ENCODE peak calls at places on chromosomes 12 and 14, in four cellular contexts. L, Z, D and U are unnamed samples.

GRCh38 chr12:64796205-64796845 is 28.1 kb upstream of the TBC1D30 start:
- DNase-seq in Z (peak), D (no peak), L (peak), U (peak)

GRCh38 chr12:12562016-12562483 is 613 bp downstream of the DUSP16 start:
- DNase-seq in L (no peak), D (no peak), Z (no peak), U (peak)

GRCh38 chr14:32593290-32593942 is 264.3 kb downstream of the AKAP6 start:
- DNase-seq in D (no peak), Z (no peak), L (no peak), U (no peak)

GRCh38 chr12:56267443-56268071 is 815 bp downstream of the COQ10A start:
- DNase-seq in D (no peak), Z (no peak), L (peak), U (no peak)

GRCh38 chr14:28756896-28757570 is 9.6 kb upstream of the FOXG1 start:
- DNase-seq in D (no peak), L (peak), Z (no peak), U (no peak)

GRCh38 chr12:44295958-44296623 is 460.2 kb downstream of the TMEM117 start:
- DNase-seq in D (no peak), Z (no peak), L (peak), U (no peak)

GRCh38 chr12:91887957-91888356 is 257.7 kb downstream of the BTG1 start:
- DNase-seq in D (no peak), L (no peak), Z (no peak), U (no peak)

GRCh38 chr14:52439476-52439875 is 112.8 kb downstream of the TXNDC16 start:
- DNase-seq in L (no peak), D (no peak), Z (no peak), U (no peak)

GRCh38 chr12:107801150-107801549 is 26.6 kb downstream of the ASCL4 start:
- DNase-seq in L (no peak), Z (no peak), D (no peak), U (no peak)

GRCh38 chr12:25328082-25328712 is 77.5 kb upstream of the KRAS start:
- DNase-seq in Z (no peak), D (no peak), L (peak), U (no peak)

GRCh38 chr14:21894003-21894897 is 220.6 kb upstream of the OR4E1 start:
- DNase-seq in D (no peak), L (no peak), Z (no peak), U (peak)

GRCh38 chr12:128980623-128981022 is 127.3 kb downstream of the GLT1D1 start:
- DNase-seq in D (no peak), Z (no peak), L (no peak), U (no peak)

GRCh38 chr12:122020795-122021192 is 890 bp upstream of the BCL7A start:
- DNase-seq in D (no peak), L (no peak), Z (no peak), U (no peak)

GRCh38 chr12:53735-54095 is 12.9 kb upstream of the IQSEC3 start:
- DNase-seq in L (no peak), D (no peak), Z (no peak), U (no peak)

GRCh38 chr12:82461851-82462250 is 103.5 kb downstream of the METTL25 start:
- DNase-seq in D (no peak), Z (no peak), L (no peak), U (no peak)

GRCh38 chr12:55974308-55974724 is 438 bp downstream of the RAB5B start:
- DNase-seq in Z (no peak), D (no peak), L (peak), U (peak)

GRCh38 chr14:50045039-50045711 is 71.2 kb downstream of the VCPKMT start:
- DNase-seq in Z (no peak), D (peak), L (peak), U (no peak)

GRCh38 chr14:45112886-45113772 is 21.2 kb downstream of the FKBP3 start:
- DNase-seq in L (peak), D (no peak), Z (no peak), U (no peak)

GRCh38 chr12:111503116-111503515 is 96.0 kb downstream of the ATXN2 start:
- DNase-seq in D (no peak), Z (no peak), L (no peak), U (no peak)

GRCh38 chr14:94893411-94894160 is 123.7 kb upstream of the GSC start:
- DNase-seq in D (no peak), Z (no peak), L (no peak), U (no peak)

GRCh38 chr14:102279282-102279681 is 25.7 kb downstream of the MOK start:
- DNase-seq in L (no peak), D (no peak), Z (no peak), U (no peak)

GRCh38 chr12:95118138-95118787 is 44.8 kb upstream of the NR2C1 start:
- DNase-seq in L (peak), Z (no peak), D (no peak), U (no peak)

GRCh38 chr14:55122441-55122986 is 6.5 kb upstream of the LGALS3 start:
- DNase-seq in D (no peak), Z (no peak), L (peak), U (no peak)

GRCh38 chr14:96072076-96072475 is 32.9 kb downstream of the C14orf132 start:
- DNase-seq in Z (no peak), D (no peak), L (no peak), U (no peak)

GRCh38 chr12:78191611-78192010 is 360.9 kb downstream of the NAV3 start:
- DNase-seq in L (no peak), Z (no peak), D (no peak), U (no peak)

GRCh38 chr12:78035913-78036658 is 205.4 kb downstream of the NAV3 start:
- DNase-seq in L (no peak), Z (no peak), D (no peak), U (no peak)

GRCh38 chr12:50365709-50366406 is 30.6 kb downstream of the FAM186A start:
- DNase-seq in D (no peak), L (no peak), Z (no peak), U (no peak)

GRCh38 chr12:39972119-39972518 is 133.8 kb downstream of the SLC2A13 start:
- DNase-seq in Z (no peak), D (no peak), L (no peak), U (no peak)

GRCh38 chr12:77746108-77746507 is 84.6 kb upstream of the NAV3 start:
- DNase-seq in L (no peak), Z (no peak), D (peak), U (no peak)

GRCh38 chr12:53927220-53928029 is 11.2 kb upstream of the HOXC13 start:
- DNase-seq in Z (no peak), L (no peak), D (no peak), U (no peak)

GRCh38 chr12:39145175-39145999 is 240.0 kb upstream of the CPNE8 start:
- DNase-seq in Z (no peak), L (no peak), D (no peak), U (peak)

GRCh38 chr12:19409376-19409775 is 29.9 kb upstream of the AEBP2 start:
- DNase-seq in Z (no peak), L (no peak), D (no peak), U (no peak)

GRCh38 chr12:54596526-54596946 is 8.1 kb upstream of the PPP1R1A start:
- DNase-seq in Z (peak), D (no peak), L (peak), U (peak)

GRCh38 chr14:63603749-63604277 is 37.9 kb downstream of the WDR89 start:
- DNase-seq in L (no peak), Z (no peak), D (no peak), U (no peak)

GRCh38 chr12:13362260-13362841 is 165.8 kb downstream of the EMP1 start:
- DNase-seq in D (no peak), L (peak), Z (peak), U (peak)

GRCh38 chr14:96249016-96249415 is 7.0 kb upstream of the BDKRB1 start:
- DNase-seq in L (no peak), D (no peak), Z (no peak), U (no peak)

GRCh38 chr14:77459072-77459723 is 1.3 kb downstream of the AHSA1 start:
- DNase-seq in D (peak), L (peak), Z (peak), U (peak)

GRCh38 chr12:111570090-111570961 is 28.8 kb downstream of the ATXN2 start:
- DNase-seq in L (no peak), Z (peak), D (no peak), U (no peak)

GRCh38 chr14:69055125-69055524 is 76.0 kb upstream of the ACTN1 start:
- DNase-seq in L (no peak), D (no peak), Z (no peak), U (no peak)
- TF ChIP-seq YY1 in L (no peak), D (no peak), Z (no peak), U (no peak)

GRCh38 chr12:5510251-5510805 is 78.4 kb downstream of the NTF3 start:
- DNase-seq in L (no peak), D (no peak), Z (no peak), U (no peak)

GRCh38 chr12:5512585-5512970 is 80.7 kb downstream of the NTF3 start:
- DNase-seq in L (no peak), D (no peak), Z (no peak), U (no peak)

GRCh38 chr12:5511256-5511643 is 79.3 kb downstream of the NTF3 start:
- DNase-seq in Z (no peak), D (no peak), L (no peak), U (no peak)

GRCh38 chr12:5513406-5513805 is 81.5 kb downstream of the NTF3 start:
- DNase-seq in D (no peak), L (no peak), Z (no peak), U (no peak)

GRCh38 chr12:5511644-5512584 is 80.0 kb downstream of the NTF3 start:
- DNase-seq in D (no peak), L (no peak), Z (peak), U (no peak)
- TF ChIP-seq YY1 in D (no peak), L (no peak), Z (no peak), U (no peak)

DNA sequence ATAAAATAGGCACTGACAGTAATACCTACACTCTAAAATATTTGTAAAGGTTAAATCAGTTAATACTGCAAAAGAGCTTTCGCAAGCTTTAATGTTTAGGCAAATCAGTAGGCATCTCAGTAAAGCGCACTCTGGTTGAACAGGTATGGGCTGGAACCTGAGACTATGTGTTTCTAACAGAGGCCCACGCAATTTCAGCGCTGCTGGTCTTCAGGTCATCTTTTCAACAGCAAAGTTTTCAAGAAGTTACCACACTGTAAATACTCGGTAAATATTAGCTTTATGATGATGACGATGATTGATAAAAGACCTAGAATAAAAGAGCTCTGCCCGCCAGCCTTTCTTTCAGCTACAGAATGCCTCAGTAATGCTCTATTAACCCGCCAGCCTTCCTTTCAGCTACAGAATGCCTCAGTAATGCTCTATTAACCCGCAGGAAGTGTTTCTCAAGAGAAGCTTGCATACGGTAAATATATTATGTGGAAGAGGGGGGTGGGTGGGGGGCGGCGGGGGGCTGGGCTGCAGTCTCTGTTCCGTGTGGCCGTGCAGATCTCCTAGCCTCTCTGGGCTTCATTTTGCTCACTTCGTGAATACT is 19.7 kb downstream of the LRTM2 start:
- DNase-seq in Z (no peak), D (no peak), L (peak), U (no peak)
- TF ChIP-seq YY1 in Z (no peak), D (no peak), L (no peak), U (no peak)

GRCh38 chr12:131840643-131841416 is 12.6 kb downstream of the MMP17 start:
- DNase-seq in Z (no peak), L (no peak), D (no peak), U (no peak)
- TF ChIP-seq YY1 in Z (no peak), L (no peak), D (no peak), U (no peak)

GRCh38 chr14:65414961-65415589 is 2.5 kb downstream of the FUT8 start:
- DNase-seq in D (no peak), Z (no peak), L (peak), U (no peak)
- TF ChIP-seq YY1 in D (no peak), Z (no peak), L (no peak), U (no peak)

GRCh38 chr12:124097681-124098080 is 124.7 kb downstream of the ZNF664 start:
- DNase-seq in L (no peak), D (no peak), Z (no peak), U (no peak)
- TF ChIP-seq YY1 in L (no peak), D (no peak), Z (no peak), U (no peak)

DNA sequence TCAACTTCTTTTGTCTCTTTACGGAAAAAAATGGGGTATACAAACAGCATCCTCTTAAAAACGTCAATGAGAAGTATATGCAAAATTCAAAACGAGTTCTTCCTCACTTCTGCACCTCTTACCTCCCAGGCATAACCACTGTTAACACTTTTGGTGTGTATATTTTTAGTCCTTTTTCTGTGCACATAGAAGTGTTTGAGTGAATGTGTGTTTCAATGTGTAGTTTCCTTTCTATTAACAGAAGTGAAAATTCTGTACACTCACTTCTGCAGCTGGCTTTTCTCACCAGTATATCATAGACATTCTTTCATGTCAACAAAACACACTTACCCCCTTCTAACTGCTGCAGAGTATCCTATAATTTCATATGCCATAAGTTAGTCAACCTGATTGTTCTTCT is 5.4 kb downstream of the UBR7 start:
- DNase-seq in L (no peak), D (peak), Z (no peak), U (no peak)
- TF ChIP-seq YY1 in L (no peak), D (no peak), Z (no peak), U (no peak)

GRCh38 chr12:20801035-20801434 is 9.5 kb upstream of the SLCO1B3 start:
- DNase-seq in D (no peak), L (no peak), Z (no peak), U (no peak)

GRCh38 chr12:20800160-20800559 is 10.3 kb upstream of the SLCO1B3 start:
- DNase-seq in L (no peak), Z (no peak), D (no peak), U (no peak)

GRCh38 chr12:20792971-20793370 is 17.5 kb upstream of the SLCO1B3 start:
- DNase-seq in L (no peak), Z (no peak), D (no peak), U (peak)

DNA sequence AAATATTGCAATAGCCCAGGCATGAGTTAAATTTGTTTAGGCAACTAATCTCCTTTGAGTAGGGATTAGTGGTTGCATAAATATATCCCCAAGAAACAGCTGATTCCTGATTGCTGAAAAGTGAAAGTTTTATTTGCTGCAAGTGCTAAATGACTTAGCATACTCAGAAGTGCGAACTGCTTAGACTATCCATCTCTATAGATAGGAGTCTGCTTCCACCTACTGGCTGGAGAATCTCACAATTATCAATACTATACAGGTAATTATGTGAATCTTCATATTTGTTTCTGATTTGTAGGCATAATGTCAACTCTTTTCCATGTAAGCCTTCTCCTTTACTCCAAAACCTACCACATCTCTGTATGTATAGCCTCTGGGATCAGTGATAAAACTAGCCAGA is 11.9 kb upstream of the SLCO1B3 start:
- DNase-seq in D (no peak), Z (peak), L (peak), U (peak)
- TF ChIP-seq YY1 in D (no peak), Z (no peak), L (no peak), U (no peak)

GRCh38 chr14:56996721-56997399 is 186.6 kb upstream of the OTX2 start:
- DNase-seq in D (no peak), L (no peak), Z (peak), U (no peak)
- TF ChIP-seq YY1 in D (no peak), L (no peak), Z (no peak), U (no peak)